ENCODE peak calls at places on chromosomes 13 and 19, in nine cellular contexts. Z, U, R, G, B, V, L, S and X are unnamed samples.

GRCh38 chr19:768424-768823 is 17.5 kb downstream of the MISP start:
- DNase-seq in S (peak), R (no peak), V (no peak), B (no peak), G (no peak), Z (no peak), L (no peak), U (peak), X (peak)

GRCh38 chr19:15293751-15294505 is 38.4 kb downstream of the BRD4 start:
- DNase-seq in G (no peak), L (no peak), S (peak), B (no peak), R (no peak), Z (no peak), V (no peak), U (no peak), X (no peak)

GRCh38 chr19:39166571-39167391 is 30.0 kb upstream of the NCCRP1 start:
- DNase-seq in U (no peak), S (no peak), V (no peak), G (no peak), R (peak), L (no peak), B (peak), Z (peak), X (no peak)

GRCh38 chr13:94620286-94620896 is 18.7 kb downstream of the GPR180 start:
- DNase-seq in L (no peak), S (peak), Z (no peak), B (peak), U (peak), G (no peak), R (peak), V (no peak), X (no peak)

GRCh38 chr13:75993823-75994222 is 357.7 kb downstream of the LMO7 start:
- DNase-seq in L (no peak), G (no peak), S (no peak), U (no peak), R (no peak), V (no peak), Z (no peak), B (no peak), X (no peak)

GRCh38 chr19:29714371-29714952 is 599 bp downstream of the C19orf12 start:
- DNase-seq in U (peak), B (no peak), G (peak), V (no peak), L (no peak), S (no peak), R (no peak), Z (peak), X (no peak)

GRCh38 chr13:113023694-113024430 is 54.8 kb downstream of the MCF2L start:
- DNase-seq in S (no peak), R (no peak), U (no peak), V (no peak), Z (no peak), G (no peak), B (no peak), L (no peak), X (no peak)

GRCh38 chr13:27466513-27466912 is 16.1 kb upstream of the MTIF3 start:
- DNase-seq in U (no peak), V (no peak), G (no peak), Z (no peak), R (no peak), B (no peak), S (no peak), L (no peak), X (no peak)

GRCh38 chr19:18384775-18385174 is 1.2 kb upstream of the GDF15 start:
- DNase-seq in U (no peak), L (no peak), V (no peak), B (peak), Z (no peak), S (no peak), R (no peak), G (no peak), X (no peak)

GRCh38 chr13:94710881-94711560 is 1.3 kb downstream of the SOX21 start:
- DNase-seq in V (no peak), S (no peak), Z (no peak), R (peak), L (no peak), B (no peak), G (no peak), U (peak), X (no peak)

GRCh38 chr13:113962386-113962785 is 11.5 kb downstream of the C13orf46 start:
- DNase-seq in Z (no peak), U (no peak), B (no peak), S (no peak), R (no peak), L (peak), V (no peak), G (no peak), X (no peak)

GRCh38 chr13:107373551-107373950 is 805.6 kb upstream of the ARGLU1 start:
- DNase-seq in U (peak), L (no peak), Z (no peak), V (no peak), B (peak), S (peak), R (peak), G (no peak), X (peak)

GRCh38 chr13:46071590-46072249 is 19.2 kb upstream of the ZC3H13 start:
- DNase-seq in U (no peak), L (no peak), V (no peak), R (no peak), Z (no peak), S (no peak), B (no peak), G (no peak), X (no peak)

GRCh38 chr19:50203281-50204080 is at the start of gene MYH14:
- DNase-seq in L (peak), B (peak), Z (peak), V (peak), U (peak), R (peak), S (no peak), G (no peak), X (no peak)

GRCh38 chr19:54029930-54030490 is 33.7 kb downstream of the VSTM1 start:
- DNase-seq in V (peak), R (peak), B (peak), G (peak), S (peak), U (peak), Z (no peak), L (no peak), X (no peak)

GRCh38 chr13:99984463-99985242 is 3.1 kb downstream of the ZIC2 start:
- DNase-seq in V (no peak), B (no peak), L (no peak), G (no peak), S (peak), R (peak), U (peak), Z (no peak), X (no peak)

GRCh38 chr13:38398810-38399493 is 49.3 kb downstream of the UFM1 start:
- DNase-seq in S (peak), R (no peak), G (no peak), L (no peak), B (peak), V (no peak), Z (no peak), U (no peak), X (no peak)

GRCh38 chr13:68927387-68928026 is 1180.1 kb upstream of the ATXN8OS start:
- DNase-seq in V (no peak), U (peak), R (peak), Z (no peak), G (no peak), B (no peak), S (peak), L (no peak), X (no peak)

DNA sequence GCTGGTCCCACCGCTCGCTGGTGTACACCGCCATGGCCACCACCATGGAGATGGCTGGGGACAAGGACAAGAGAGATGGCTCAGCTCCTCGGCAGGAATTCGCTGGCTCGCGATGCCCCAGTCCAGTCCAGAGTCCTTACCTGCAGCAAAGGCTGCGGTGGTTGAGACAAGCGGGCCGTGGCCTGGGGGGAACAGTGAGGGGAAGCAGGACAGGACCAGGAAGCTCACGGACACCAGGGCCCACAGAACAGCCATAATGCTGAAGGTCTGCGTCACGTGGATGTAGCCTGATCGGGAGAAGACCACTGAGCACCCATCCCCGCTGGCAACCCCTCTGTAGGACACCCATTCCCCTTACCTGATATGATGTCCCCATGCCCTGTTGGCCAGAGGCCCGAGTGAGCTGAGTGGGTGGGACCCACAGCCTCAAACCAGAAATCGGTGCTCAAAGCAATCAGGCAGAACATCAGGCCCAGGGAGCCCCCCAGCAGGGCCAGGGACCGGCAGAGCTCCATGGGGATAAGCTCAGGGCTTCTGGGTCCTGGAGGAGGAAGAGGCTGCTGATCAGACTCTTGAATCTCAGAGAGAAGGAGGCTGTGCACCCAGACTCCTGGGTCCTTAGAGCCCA is 319 bp downstream of the NKG7 start:
- DNase-seq in Z (no peak), B (no peak), U (no peak), G (no peak), S (no peak), R (no peak), V (no peak), L (peak), X (no peak)
- H3K4me3 ChIP-seq in Z (no peak), B (no peak), U (no peak), G (peak), S (no peak), R (no peak), V (no peak), L (no peak), X (no peak)

DNA sequence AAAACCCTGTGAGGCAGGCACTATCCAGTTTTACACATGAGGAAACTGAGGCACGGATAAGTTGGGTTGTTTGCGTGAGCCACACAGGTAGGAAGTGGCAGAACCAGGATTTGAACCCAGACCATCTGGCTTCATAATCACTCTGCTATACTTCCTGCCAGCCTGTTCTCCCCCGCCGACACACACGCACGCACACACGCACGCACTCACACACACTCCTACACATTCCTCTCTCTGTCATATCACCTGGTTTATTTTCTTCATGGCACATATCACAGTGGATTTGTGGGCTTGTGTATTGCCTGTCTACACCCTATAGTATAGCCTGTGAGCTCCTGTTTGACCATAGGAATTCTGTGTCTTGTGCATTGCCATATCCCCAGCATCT is 140.0 kb downstream of the SIPA1L3 start:
- DNase-seq in B (no peak), Z (no peak), G (no peak), V (no peak), R (no peak), S (no peak), U (no peak), L (no peak), X (no peak)
- H3K4me3 ChIP-seq in B (no peak), Z (no peak), G (no peak), V (no peak), R (no peak), S (no peak), U (no peak), L (no peak), X (no peak)

DNA sequence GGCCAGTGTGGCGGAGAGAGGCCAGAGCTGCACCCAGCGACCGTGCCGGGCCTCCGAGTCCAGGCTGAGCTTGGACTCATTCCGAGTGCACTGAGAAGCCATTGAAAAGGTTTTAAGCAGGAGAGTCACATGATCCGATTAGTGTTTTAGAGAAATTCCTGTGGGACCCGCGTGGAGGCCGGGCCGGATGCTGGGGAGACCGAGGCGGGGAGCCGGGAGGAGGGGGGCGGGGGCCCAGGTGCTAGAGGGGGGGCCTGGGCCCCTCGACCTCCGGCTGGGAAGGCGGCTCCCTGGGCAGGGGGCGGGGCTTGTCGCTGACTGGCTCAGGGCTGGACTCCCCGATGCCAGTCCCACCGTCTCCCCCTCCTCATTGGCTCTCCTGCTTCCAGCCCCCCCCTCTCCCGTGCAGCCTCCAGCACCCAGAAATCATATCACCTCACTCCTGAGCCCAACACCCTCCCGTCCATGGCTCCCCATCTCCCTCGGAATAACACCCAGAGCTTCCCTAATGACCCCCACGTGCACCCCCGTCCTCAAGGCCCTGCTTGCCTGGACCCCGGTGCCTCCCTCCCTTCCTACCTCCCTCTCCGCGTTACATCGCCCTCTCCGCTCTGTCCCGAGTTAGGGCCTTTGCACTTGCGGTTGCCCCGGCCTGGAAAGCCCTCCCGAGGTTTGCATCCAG is 5.2 kb upstream of the ZNF579 start:
- DNase-seq in G (peak), S (peak), U (peak), L (peak), R (peak), Z (peak), B (no peak), V (peak), X (no peak)
- H3K4me3 ChIP-seq in G (peak), S (peak), U (peak), L (peak), R (peak), Z (peak), B (no peak), V (peak), X (peak)

DNA sequence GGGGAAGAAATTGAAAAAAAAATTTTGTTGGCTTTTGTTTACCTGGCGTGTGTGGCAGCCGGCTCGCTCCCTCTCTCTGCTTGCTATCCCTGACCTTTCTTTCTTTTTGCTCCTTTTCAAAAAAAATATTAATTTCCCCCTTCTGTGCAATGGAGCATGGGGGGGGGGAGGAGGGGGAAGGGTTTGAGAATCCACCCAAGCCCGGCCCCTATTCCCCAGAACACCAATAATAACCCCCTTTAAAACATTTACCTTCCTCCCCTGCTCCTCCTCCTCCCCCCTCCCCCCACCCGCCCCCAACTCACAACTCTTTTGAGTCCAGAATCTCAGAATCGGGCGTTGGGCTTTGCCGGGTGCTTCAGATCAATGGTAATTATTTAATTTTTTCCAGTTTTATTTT is 28.4 kb downstream of the NFIX start:
- DNase-seq in G (no peak), Z (no peak), V (no peak), U (no peak), L (no peak), R (no peak), B (no peak), S (no peak), X (no peak)
- H3K4me3 ChIP-seq in G (peak), Z (peak), V (peak), U (peak), L (peak), R (no peak), B (no peak), S (peak), X (peak)

GRCh38 chr19:43983912-43984686 is at the start of gene ZNF155:
- DNase-seq in B (peak), S (peak), R (peak), U (peak), Z (peak), G (peak), L (peak), V (peak), X (peak)
- H3K4me3 ChIP-seq in B (peak), S (peak), R (peak), U (peak), Z (peak), G (peak), L (peak), V (peak), X (peak)

DNA sequence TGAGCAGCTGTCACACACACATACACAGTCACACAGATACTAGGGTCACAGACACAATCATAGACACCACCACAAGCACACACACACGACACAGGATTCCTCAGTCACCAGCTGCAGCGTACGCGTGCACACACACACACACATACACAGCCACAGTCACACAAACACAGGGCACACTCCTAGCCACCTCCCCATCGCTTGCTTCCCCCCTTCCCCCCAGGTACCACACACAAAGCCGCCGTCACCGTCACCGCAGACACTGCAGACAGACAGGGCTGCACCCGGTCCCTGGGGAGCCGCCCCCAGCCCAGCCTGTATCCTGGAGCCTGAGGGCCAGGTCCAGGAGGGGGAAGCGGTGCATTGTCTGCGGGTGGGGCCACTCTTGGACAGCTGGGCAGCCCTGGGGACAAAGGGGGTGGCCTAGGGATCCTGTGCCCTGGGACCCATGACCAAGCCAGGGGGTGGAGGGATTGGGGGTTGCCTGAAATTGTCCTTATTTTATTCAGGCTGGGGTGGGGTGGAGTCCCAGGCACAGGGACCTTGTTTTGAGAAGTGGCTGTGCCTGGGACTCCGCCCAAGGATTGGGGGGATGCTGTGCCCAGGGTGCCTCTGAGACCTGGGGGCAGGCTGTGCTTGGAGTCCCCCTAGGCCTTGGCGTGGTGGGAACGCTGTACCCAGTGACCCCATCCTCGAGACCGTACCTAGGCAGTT is 957 bp downstream of the NUMBL start:
- DNase-seq in V (no peak), B (no peak), G (no peak), S (no peak), R (peak), U (no peak), L (peak), Z (peak), X (no peak)
- H3K4me3 ChIP-seq in V (peak), B (peak), G (no peak), S (peak), R (peak), U (peak), L (peak), Z (peak), X (peak)

GRCh38 chr19:7923295-7924191 is 2.4 kb downstream of the CTXN1 start:
- DNase-seq in L (peak), G (no peak), S (no peak), U (no peak), Z (no peak), R (no peak), V (no peak), B (no peak), X (no peak)

GRCh38 chr19:7926021-7926726 is at the start of gene CTXN1:
- DNase-seq in L (peak), V (no peak), S (peak), U (peak), R (peak), B (peak), Z (peak), G (peak), X (no peak)

GRCh38 chr19:7924241-7924640 is 1.7 kb downstream of the CTXN1 start:
- DNase-seq in S (no peak), Z (no peak), G (no peak), R (no peak), L (no peak), V (no peak), U (no peak), B (no peak), X (no peak)

GRCh38 chr19:7925171-7925837 is 631 bp downstream of the CTXN1 start:
- DNase-seq in L (peak), U (peak), B (peak), V (peak), R (peak), G (peak), S (peak), Z (no peak), X (no peak)

GRCh38 chr19:7924651-7925170 is 1.2 kb downstream of the CTXN1 start:
- DNase-seq in L (peak), V (no peak), R (peak), S (no peak), Z (no peak), U (no peak), G (no peak), B (no peak), X (no peak)
- H3K4me3 ChIP-seq in L (peak), V (peak), R (peak), S (no peak), Z (peak), U (peak), G (no peak), B (no peak), X (peak)

DNA sequence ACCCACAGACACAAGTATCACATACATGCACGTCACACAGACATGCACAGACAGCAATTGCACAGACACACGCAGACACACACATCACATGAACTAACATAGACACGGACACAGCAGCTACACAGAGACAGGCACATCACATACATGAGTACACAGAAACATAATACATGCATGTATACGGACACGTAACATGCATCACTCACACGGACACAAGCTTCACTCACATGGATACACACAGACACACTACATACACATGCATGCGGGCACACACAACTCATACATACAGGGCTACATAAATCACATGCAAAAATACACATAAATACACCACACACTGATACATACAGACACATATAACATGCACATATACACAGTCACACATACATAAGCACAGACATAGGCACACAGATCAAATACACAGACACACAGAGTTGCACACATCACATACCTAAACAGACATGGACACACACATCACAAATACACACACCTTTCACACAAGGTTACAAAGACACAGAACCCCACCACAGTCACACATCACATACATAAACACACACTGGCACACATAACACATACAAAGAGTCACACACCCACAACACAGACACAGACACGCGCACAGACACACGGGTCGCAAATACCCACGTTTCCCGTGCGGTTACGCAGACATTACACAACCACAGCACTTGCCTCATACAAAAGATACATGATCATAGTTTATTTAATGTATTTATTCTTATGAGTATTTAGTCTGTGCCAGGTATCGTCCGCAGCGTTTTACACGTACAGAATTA is 1.1 kb upstream of the LMTK3 start:
- DNase-seq in L (no peak), B (no peak), R (peak), V (no peak), S (no peak), G (no peak), Z (no peak), U (no peak), X (no peak)
- H3K4me3 ChIP-seq in L (no peak), B (no peak), R (peak), V (peak), S (no peak), G (peak), Z (no peak), U (no peak), X (peak)